ENCODE peak calls at places on chromosomes 7 and 10, in four cellular contexts. I, R, U and V are unnamed samples.

GRCh38 chr7:42736931-42737330 is 174.9 kb downstream of the C7orf25 start:
- DNase-seq in I (no peak), R (no peak), U (no peak), V (no peak)

GRCh38 chr7:10360050-10360449 is 613.6 kb upstream of the PHF14 start:
- DNase-seq in I (no peak), R (no peak), U (no peak), V (no peak)

GRCh38 chr10:99007457-99007856 is 228.2 kb downstream of the HPSE2 start:
- DNase-seq in I (no peak), R (no peak), U (no peak), V (no peak)

GRCh38 chr7:6168469-6168868 is 104.0 kb downstream of the CYTH3 start:
- DNase-seq in I (no peak), R (no peak), U (no peak), V (no peak)

GRCh38 chr7:29345590-29345989 is 151.0 kb downstream of the CHN2 start:
- DNase-seq in I (no peak), R (no peak), U (peak), V (no peak)

GRCh38 chr7:3092468-3092867 is 48.8 kb upstream of the CARD11 start:
- DNase-seq in I (no peak), R (no peak), U (no peak), V (no peak)

GRCh38 chr7:66296-66695 is 126.1 kb upstream of the FAM20C start:
- DNase-seq in I (no peak), R (no peak), U (no peak), V (no peak)

GRCh38 chr10:87702260-87702972 is 42.7 kb downstream of the PAPSS2 start:
- DNase-seq in I (no peak), R (no peak), U (no peak), V (no peak)

GRCh38 chr7:106814887-106815286 is 50.2 kb upstream of the PIK3CG start:
- DNase-seq in I (no peak), R (no peak), U (no peak), V (no peak)

GRCh38 chr10:19987931-19988330 is 171.7 kb downstream of the PLXDC2 start:
- DNase-seq in I (no peak), R (no peak), U (no peak), V (no peak)

GRCh38 chr10:119207713-119208552 is 562 bp downstream of the GRK5 start:
- DNase-seq in I (peak), R (no peak), U (peak), V (no peak)

GRCh38 chr7:584122-584465 is 64.4 kb upstream of the PDGFA start:
- DNase-seq in I (no peak), R (no peak), U (no peak), V (no peak)

GRCh38 chr10:47301833-47302232 is 1.8 kb downstream of the GDF10 start:
- DNase-seq in I (no peak), R (no peak), U (no peak), V (no peak)

GRCh38 chr10:111281516-111281915 is 204.7 kb downstream of the ADRA2A start:
- DNase-seq in I (no peak), R (no peak), U (no peak), V (no peak)

GRCh38 chr7:135098391-135098790 is 49.5 kb upstream of the TMEM140 start:
- DNase-seq in I (no peak), R (no peak), U (no peak), V (no peak)

GRCh38 chr10:28627102-28627501 is 50.2 kb upstream of the BAMBI start:
- DNase-seq in I (no peak), R (no peak), U (no peak), V (no peak)

GRCh38 chr7:100951888-100952560 is 2.7 kb downstream of the MUC3A start:
- DNase-seq in I (no peak), R (no peak), U (no peak), V (no peak)

GRCh38 chr7:66307591-66308215 is 102.6 kb downstream of the TPST1 start:
- DNase-seq in I (no peak), R (no peak), U (no peak), V (no peak)

GRCh38 chr7:98779800-98780199 is 90.0 kb downstream of the TMEM130 start:
- DNase-seq in I (no peak), R (no peak), U (no peak), V (no peak)

GRCh38 chr10:127125331-127125730 is 71.1 kb downstream of the INSYN2A start:
- DNase-seq in I (no peak), R (no peak), U (no peak), V (no peak)

GRCh38 chr10:44983066-44983894 is 4.7 kb upstream of the DEPP1 start:
- DNase-seq in I (no peak), R (no peak), U (no peak), V (no peak)

GRCh38 chr7:48638041-48638440 is 286.3 kb upstream of the CDC14C start:
- DNase-seq in I (no peak), R (no peak), U (no peak), V (no peak)

GRCh38 chr10:45421231-45422097 is 47.4 kb downstream of the ALOX5 start:
- DNase-seq in I (no peak), R (peak), U (no peak), V (no peak)

GRCh38 chr10:109324721-109325120 is 598.6 kb downstream of the XPNPEP1 start:
- DNase-seq in I (no peak), R (no peak), U (no peak), V (no peak)

GRCh38 chr10:89466599-89467035 is 52.2 kb downstream of the IFIT5 start:
- DNase-seq in I (no peak), R (peak), U (peak), V (no peak)

GRCh38 chr10:48791267-48791928 is 106.7 kb downstream of the WDFY4 start:
- DNase-seq in I (no peak), R (no peak), U (no peak), V (no peak)

GRCh38 chr10:35271086-35271834 is 65.0 kb upstream of the CCNY start:
- DNase-seq in I (no peak), R (no peak), U (no peak), V (peak)